ENCODE peak calls at places on chromosomes 16 and 17, in five cellular contexts. One of them, this sample, is unnamed.

GRCh38 chr16:14337303-14338191 is 266.4 kb downstream of the MRTFB start:
- DNase-seq in dorsolateral prefrontal cortex: no peak
- DNase-seq in pancreas: no peak
- DNase-seq in EH: peak
- DNase-seq in lower lobe of right lung: no peak
- DNase-seq in this sample: no peak

GRCh38 chr16:79469999-79470398 is 130.5 kb downstream of the MAF start:
- DNase-seq in dorsolateral prefrontal cortex: no peak
- DNase-seq in pancreas: no peak
- DNase-seq in EH: no peak
- DNase-seq in lower lobe of right lung: no peak
- DNase-seq in this sample: no peak

GRCh38 chr17:4968166-4968915 is 724 bp upstream of the SPAG7 start:
- DNase-seq in dorsolateral prefrontal cortex: peak
- DNase-seq in pancreas: peak
- DNase-seq in EH: no peak
- DNase-seq in lower lobe of right lung: no peak
- DNase-seq in this sample: no peak

GRCh38 chr16:4624827-4625616 is 396 bp downstream of the MGRN1 start:
- DNase-seq in dorsolateral prefrontal cortex: peak
- DNase-seq in pancreas: peak
- DNase-seq in EH: peak
- DNase-seq in lower lobe of right lung: peak
- DNase-seq in this sample: peak

GRCh38 chr16:30527635-30528178 is 1.3 kb upstream of the ZNF768 start:
- DNase-seq in dorsolateral prefrontal cortex: no peak
- DNase-seq in pancreas: no peak
- DNase-seq in EH: peak
- DNase-seq in lower lobe of right lung: peak
- DNase-seq in this sample: no peak

GRCh38 chr17:55723488-55723848 is 804 bp upstream of the TMEM100 start:
- DNase-seq in dorsolateral prefrontal cortex: no peak
- DNase-seq in pancreas: no peak
- DNase-seq in EH: no peak
- DNase-seq in lower lobe of right lung: no peak
- DNase-seq in this sample: no peak

GRCh38 chr17:4901648-4902344 is 1.1 kb downstream of the CHRNE start:
- DNase-seq in dorsolateral prefrontal cortex: peak
- DNase-seq in pancreas: peak
- DNase-seq in EH: no peak
- DNase-seq in lower lobe of right lung: peak
- DNase-seq in this sample: no peak

GRCh38 chr17:6366144-6366755 is 68.7 kb downstream of the AIPL1 start:
- DNase-seq in dorsolateral prefrontal cortex: no peak
- DNase-seq in pancreas: no peak
- DNase-seq in EH: peak
- DNase-seq in lower lobe of right lung: no peak
- DNase-seq in this sample: peak

GRCh38 chr17:71068351-71068750 is 899.0 kb downstream of the KCNJ2 start:
- DNase-seq in dorsolateral prefrontal cortex: no peak
- DNase-seq in pancreas: no peak
- DNase-seq in EH: no peak
- DNase-seq in lower lobe of right lung: no peak
- DNase-seq in this sample: no peak